ENCODE peak calls at places on chromosome 11, in six cellular contexts. B is NCI-H345; S is transverse colon; L is occipital lobe; W is T-helper 1 cell; I is naive thymus-derived CD8-positive, alpha-beta T cell. H is an unnamed sample.
A peak's percentile ranks its signal among the peaks of the same experiment; 100 is the strongest.

GRCh38 chr11:15507592-15507991 is 392.9 kb downstream of the INSC start:
- DNase-seq in B (no peak), S (peak; percentile 37), L (no peak), W (no peak), I (no peak), H (no peak)

GRCh38 chr11:71150859-71151258 is 101.5 kb downstream of the SHANK2 start:
- DNase-seq in B (no peak), S (no peak), L (no peak), W (no peak), I (no peak), H (no peak)

GRCh38 chr11:16632295-16633200 is 105.9 kb upstream of the C11orf58 start:
- DNase-seq in B (no peak), S (no peak), L (no peak), W (no peak), I (no peak), H (peak; percentile 32)

GRCh38 chr11:118263694-118264567 is at the start of gene MPZL2:
- DNase-seq in B (no peak), S (peak; percentile 86), L (no peak), W (peak; percentile 18), I (peak; percentile 25), H (peak; percentile 27)

GRCh38 chr11:96014234-96014633 is 90.3 kb upstream of the MTMR2 start:
- DNase-seq in B (peak; percentile 17), S (no peak), L (no peak), W (peak; percentile 73), I (peak; percentile 40), H (no peak)

GRCh38 chr11:111923351-111923788 is 4.7 kb downstream of the C11orf52 start:
- DNase-seq in B (no peak), S (no peak), L (no peak), W (no peak), I (no peak), H (no peak)

GRCh38 chr11:16110862-16111261 is 245.5 kb downstream of the SOX6 start:
- DNase-seq in B (no peak), S (no peak), L (no peak), W (no peak), I (no peak), H (no peak)

GRCh38 chr11:8017894-8018741 is 31.0 kb downstream of the EIF3F start:
- DNase-seq in B (peak; percentile 11), S (no peak), L (no peak), W (no peak), I (peak; percentile 11), H (peak; percentile 26)

GRCh38 chr11:111059726-111060125 is 185.8 kb upstream of the POU2AF2 start:
- DNase-seq in B (no peak), S (no peak), L (no peak), W (no peak), I (no peak), H (no peak)

H was measured in NCI-H526 treated with DMSO at 0.1 percent for 48 hours.